ENCODE peak calls at places on chromosomes 16 and 17, in nine cellular contexts. H is upper lobe of left lung; V is A549; F is HCT116; L is activated CD8-positive, alpha-beta T cell treated with anti-CD3 and anti-CD28 coated beads for 36 hours; X is osteocyte; T is nephron progenitor cell; Z is Peyer's patch; B is H9. Q is an unnamed sample.

GRCh38 chr17:1963250-1963649 is 61.9 kb downstream of the RTN4RL1 start:
- DNase-seq in H (no peak), V (no peak), F (no peak), L (no peak), X (no peak), T (no peak), Z (no peak), B (no peak), Q (no peak)

GRCh38 chr17:40121191-40121885 is 433 bp upstream of the MSL1 start:
- DNase-seq in H (peak; percentile 91), V (peak; percentile 61), F (no peak), L (peak; percentile 43), X (peak; percentile 87), T (no peak), Z (no peak), B (peak; percentile 46), Q (no peak)

GRCh38 chr16:87728026-87728425 is 37.8 kb downstream of the KLHDC4 start:
- DNase-seq in H (no peak), V (no peak), F (no peak), L (no peak), X (no peak), T (no peak), Z (no peak), B (no peak), Q (no peak)

GRCh38 chr16:67594956-67595355 is 32.6 kb downstream of the CTCF start:
- DNase-seq in H (no peak), V (no peak), F (no peak), L (peak; percentile 21), X (no peak), T (no peak), Z (no peak), B (no peak), Q (no peak)

GRCh38 chr16:56747486-56748045 is 17.6 kb downstream of the NUP93 start:
- DNase-seq in H (no peak), V (no peak), F (no peak), L (no peak), X (no peak), T (no peak), Z (no peak), B (no peak), Q (no peak)

GRCh38 chr16:11675561-11676511 is 7.6 kb downstream of the SNN start:
- DNase-seq in H (peak; percentile 68), V (peak; percentile 64), F (peak; percentile 72), L (peak; percentile 47), X (no peak), T (no peak), Z (no peak), B (peak; percentile 49), Q (no peak)

GRCh38 chr17:40218006-40218739 is 931 bp upstream of the WIPF2 start:
- DNase-seq in H (no peak), V (no peak), F (no peak), L (peak; percentile 12), X (no peak), T (no peak), Z (no peak), B (no peak), Q (no peak)

GRCh38 chr16:69031877-69032301 is 73.6 kb upstream of the HAS3 start:
- DNase-seq in H (no peak), V (peak; percentile 52), F (peak; percentile 81), L (no peak), X (no peak), T (no peak), Z (no peak), B (no peak), Q (no peak)

GRCh38 chr17:80388175-80388574 is 26.8 kb upstream of the ENDOV start:
- DNase-seq in H (no peak), V (no peak), F (no peak), L (no peak), X (no peak), T (no peak), Z (peak; percentile 12), B (no peak), Q (no peak)

GRCh38 chr17:5297245-5297644 is 15.2 kb downstream of the RABEP1 start:
- DNase-seq in H (no peak), V (no peak), F (peak; percentile 13), L (no peak), X (no peak), T (no peak), Z (no peak), B (no peak), Q (no peak)

GRCh38 chr17:10881959-10882358 is 44.1 kb upstream of the PIRT start:
- DNase-seq in H (no peak), V (no peak), F (no peak), L (no peak), X (no peak), T (no peak), Z (no peak), B (no peak), Q (no peak)

GRCh38 chr17:63381101-63381729 is 64.9 kb downstream of the CYB561 start:
- DNase-seq in H (no peak), V (no peak), F (no peak), L (no peak), X (no peak), T (no peak), Z (no peak), B (no peak), Q (no peak)

GRCh38 chr17:39082482-39082881 is 69.0 kb downstream of the PLXDC1 start:
- DNase-seq in H (no peak), V (no peak), F (no peak), L (no peak), X (no peak), T (no peak), Z (no peak), B (no peak), Q (no peak)

GRCh38 chr17:13485327-13485726 is 116.4 kb downstream of the HS3ST3A1 start:
- DNase-seq in H (no peak), V (no peak), F (no peak), L (no peak), X (no peak), T (no peak), Z (no peak), B (no peak), Q (no peak)

GRCh38 chr16:85148959-85149358 is 36.7 kb upstream of the CIBAR2 start:
- DNase-seq in H (no peak), V (peak; percentile 56), F (no peak), L (no peak), X (no peak), T (no peak), Z (no peak), B (no peak), Q (no peak)

GRCh38 chr16:1996175-1996574 is 6.4 kb downstream of the SYNGR3 start:
- DNase-seq in H (no peak), V (no peak), F (no peak), L (peak; percentile 82), X (no peak), T (no peak), Z (no peak), B (no peak), Q (no peak)
- TF ChIP-seq CTCF in H (no peak), V (no peak), F (no peak), L (no peak), X (no peak), T (no peak), Z (no peak), B (no peak), Q (no peak)

GRCh38 chr16:77221482-77221881 is 22.3 kb downstream of the SYCE1L start:
- DNase-seq in H (no peak), V (no peak), F (no peak), L (no peak), X (no peak), T (no peak), Z (no peak), B (no peak), Q (no peak)

GRCh38 chr16:77220427-77220826 is 21.2 kb downstream of the SYCE1L start:
- DNase-seq in H (no peak), V (no peak), F (no peak), L (no peak), X (no peak), T (no peak), Z (no peak), B (no peak), Q (no peak)

GRCh38 chr16:77219437-77219836 is 20.2 kb downstream of the SYCE1L start:
- DNase-seq in H (no peak), V (peak; percentile 66), F (no peak), L (no peak), X (no peak), T (no peak), Z (no peak), B (no peak), Q (no peak)

GRCh38 chr16:77225182-77225581 is 26.0 kb downstream of the SYCE1L start:
- DNase-seq in H (no peak), V (no peak), F (no peak), L (no peak), X (no peak), T (no peak), Z (no peak), B (no peak), Q (no peak)

GRCh38 chr16:77223184-77223583 is 24.0 kb downstream of the SYCE1L start:
- DNase-seq in H (no peak), V (peak; percentile 27), F (no peak), L (peak; percentile 48), X (no peak), T (no peak), Z (no peak), B (peak; percentile 77), Q (no peak)
- TF ChIP-seq CTCF in H (no peak), V (peak; percentile 24), F (peak; percentile 82), L (peak; percentile 63), X (no peak), T (peak; percentile 33), Z (no peak), B (peak; percentile 75), Q (peak; percentile 23)

DNA sequence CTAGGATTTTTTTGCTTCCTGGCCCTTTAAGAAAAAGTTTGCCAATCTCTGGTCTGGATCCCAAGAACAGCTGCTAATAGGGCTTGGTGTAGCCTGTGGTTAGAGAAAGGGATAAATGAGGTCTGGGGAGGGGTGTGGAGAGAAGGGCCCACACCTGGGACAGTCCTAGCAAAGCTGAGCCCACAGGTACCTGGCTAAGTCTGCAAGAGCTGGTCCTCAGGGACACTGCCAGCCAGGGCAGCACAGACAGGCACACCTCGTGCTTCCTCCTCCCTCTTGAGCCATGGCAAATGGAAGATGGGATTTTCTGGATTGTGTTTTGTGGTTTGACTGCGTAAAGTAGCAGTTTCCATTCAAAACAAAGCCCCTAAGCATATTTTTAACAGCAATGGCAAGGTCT is 217.5 kb downstream of the SOX9 start:
- DNase-seq in H (no peak), V (no peak), F (no peak), L (no peak), X (no peak), T (no peak), Z (no peak), B (no peak), Q (no peak)
- TF ChIP-seq CTCF in H (no peak), V (no peak), F (no peak), L (no peak), X (no peak), T (no peak), Z (no peak), B (no peak), Q (no peak)

GRCh38 chr16:17474037-17474436 is 3.3 kb upstream of the XYLT1 start:
- DNase-seq in H (no peak), V (no peak), F (no peak), L (peak; percentile 11), X (no peak), T (no peak), Z (no peak), B (no peak), Q (no peak)
- TF ChIP-seq CTCF in H (no peak), V (no peak), F (no peak), L (no peak), X (no peak), T (no peak), Z (no peak), B (no peak), Q (peak; percentile 7)